ENCODE peak calls at places on chromosomes 1 and 21, in five cellular contexts. J is 8988T; E is GM04504; F is stimulated activated CD8-positive, alpha-beta memory T cell treated with anti-CD3 and anti-CD28 coated beads, Interleukin-4, amount 100 ng/mL, for 4 hours; U is stimulated activated CD4-positive, alpha-beta T cell treated with anti-CD3 and anti-CD28 coated beads, Interleukin-1b, Interleukin-23, amount 100 ng/mL, for 4 hours. N is an unnamed sample.

GRCh38 chr1:225817611-225818061 is 7.7 kb downstream of the EPHX1 start:
- DNase-seq in U (no peak), E (peak), F (no peak), J (no peak), N (peak)

GRCh38 chr1:98704474-98704873 is 43.0 kb downstream of the SNX7 start:
- DNase-seq in U (no peak), E (no peak), J (no peak), F (no peak), N (no peak)

GRCh38 chr1:245386321-245387002 is 231.7 kb downstream of the KIF26B start:
- DNase-seq in J (no peak), F (no peak), E (no peak), U (no peak), N (no peak)

GRCh38 chr1:184875218-184875617 is 99.1 kb downstream of the NIBAN1 start:
- DNase-seq in F (no peak), U (no peak), E (no peak), J (no peak), N (no peak)

GRCh38 chr1:56557746-56558145 is 21.6 kb downstream of the PLPP3 start:
- DNase-seq in U (no peak), E (no peak), F (no peak), J (no peak), N (no peak)

GRCh38 chr1:241411056-241411775 is 54.2 kb upstream of the RGS7 start:
- DNase-seq in F (no peak), J (no peak), U (no peak), E (peak), N (no peak)

GRCh38 chr1:170145691-170146676 is at the start of gene NTMT2:
- DNase-seq in F (no peak), J (no peak), U (no peak), E (no peak), N (no peak)

GRCh38 chr1:94063379-94063778 is 57.6 kb downstream of the ABCA4 start:
- DNase-seq in F (no peak), J (no peak), U (no peak), E (no peak), N (peak)

GRCh38 chr1:32201011-32201855 is 838 bp downstream of the CCDC28B start:
- DNase-seq in E (no peak), J (no peak), F (peak), U (peak), N (peak)

GRCh38 chr1:213399695-213400094 is 348.7 kb downstream of the RPS6KC1 start:
- DNase-seq in J (no peak), U (no peak), E (no peak), F (no peak), N (no peak)

GRCh38 chr1:155127105-155127671 is 488 bp upstream of the EFNA1 start:
- DNase-seq in J (no peak), F (no peak), E (no peak), U (no peak), N (peak)

GRCh38 chr1:195733826-195734225 is 874.4 kb downstream of the KCNT2 start:
- DNase-seq in J (no peak), F (no peak), U (no peak), E (no peak), N (no peak)

GRCh38 chr1:176857632-176858031 is 306.9 kb downstream of the ASTN1 start:
- DNase-seq in F (no peak), J (no peak), U (no peak), E (no peak), N (no peak)

GRCh38 chr1:161119379-161120061 is 1.6 kb downstream of the NIT1 start:
- DNase-seq in F (peak), E (no peak), U (peak), J (peak), N (no peak)

GRCh38 chr1:203216274-203217138 is 13.0 kb downstream of the CHIT1 start:
- DNase-seq in J (peak), E (peak), U (peak), F (peak), N (peak)

GRCh38 chr1:16217061-16217785 is 4.8 kb upstream of the ARHGEF19 start:
- DNase-seq in E (peak), F (peak), J (peak), U (peak), N (peak)

GRCh38 chr1:941027-941587 is 17.4 kb downstream of the SAMD11 start:
- DNase-seq in J (no peak), E (no peak), U (no peak), F (no peak), N (no peak)

GRCh38 chr1:33872681-33873080 is 8.8 kb downstream of the HMGB4 start:
- DNase-seq in E (no peak), J (no peak), F (no peak), U (no peak), N (no peak)

GRCh38 chr21:35801388-35801787 is 258.9 kb downstream of the SETD4 start:
- DNase-seq in J (no peak), E (no peak), U (no peak), F (no peak), N (no peak)

GRCh38 chr21:20215959-20216358 is 782.2 kb upstream of the NCAM2 start:
- DNase-seq in U (no peak), E (no peak), F (no peak), J (no peak), N (no peak)

GRCh38 chr1:10068605-10069294 is 36.0 kb downstream of the UBE4B start:
- DNase-seq in F (no peak), E (no peak), U (no peak), J (no peak), N (no peak)

GRCh38 chr1:168626326-168626725 is 49.9 kb downstream of the XCL1 start:
- DNase-seq in F (no peak), U (no peak), E (no peak), J (no peak), N (no peak)

GRCh38 chr1:160078392-160079195 is 2.7 kb upstream of the KCNJ9 start:
- DNase-seq in U (peak), J (peak), E (no peak), F (no peak), N (no peak)